ENCODE peak calls at places on chromosomes 6 and 20, in six cellular contexts. One of them, this sample, is unnamed.

GRCh38 chr6:37517411-37517812 is 17.7 kb upstream of the CCDC167 start:
- DNase-seq in IMR-90: no peak
- DNase-seq in H9: no peak
- DNase-seq in neuronal stem cell: no peak
- DNase-seq in H1: no peak
- DNase-seq in trophoblast cell: no peak
- DNase-seq in this sample: no peak

GRCh38 chr6:33546766-33547165 is 33.3 kb downstream of the BAK1 start:
- DNase-seq in IMR-90: no peak
- DNase-seq in H9: no peak
- DNase-seq in neuronal stem cell: no peak
- DNase-seq in H1: no peak
- DNase-seq in trophoblast cell: peak; percentile 88
- DNase-seq in this sample: no peak

GRCh38 chr6:38143191-38144154 is 323.9 kb downstream of the ZFAND3 start:
- DNase-seq in IMR-90: no peak
- DNase-seq in H9: no peak
- DNase-seq in neuronal stem cell: no peak
- DNase-seq in H1: no peak
- DNase-seq in trophoblast cell: no peak
- DNase-seq in this sample: no peak

GRCh38 chr20:35125753-35126152 is 21.4 kb downstream of the EDEM2 start:
- DNase-seq in IMR-90: no peak
- DNase-seq in H9: no peak
- DNase-seq in neuronal stem cell: no peak
- DNase-seq in H1: no peak
- DNase-seq in trophoblast cell: no peak
- DNase-seq in this sample: no peak

GRCh38 chr6:111551521-111552231 is 54.0 kb downstream of the TRAF3IP2 start:
- DNase-seq in IMR-90: no peak
- DNase-seq in H9: no peak
- DNase-seq in neuronal stem cell: no peak
- DNase-seq in H1: no peak
- DNase-seq in trophoblast cell: peak; percentile 54
- DNase-seq in this sample: no peak

GRCh38 chr6:89284081-89284480 is 31.0 kb downstream of the GABRR2 start:
- DNase-seq in IMR-90: no peak
- DNase-seq in H9: no peak
- DNase-seq in neuronal stem cell: no peak
- DNase-seq in H1: no peak
- DNase-seq in trophoblast cell: no peak
- DNase-seq in this sample: no peak

GRCh38 chr6:166167258-166167731 is 356 bp downstream of the TBXT start:
- DNase-seq in IMR-90: no peak
- DNase-seq in H9: peak; percentile 58
- DNase-seq in neuronal stem cell: no peak
- DNase-seq in H1: no peak
- DNase-seq in trophoblast cell: no peak
- DNase-seq in this sample: no peak

GRCh38 chr6:132298344-132298949 is 102.8 kb downstream of the MOXD1 start:
- DNase-seq in IMR-90: peak; percentile 62
- DNase-seq in H9: peak; percentile 33
- DNase-seq in neuronal stem cell: no peak
- DNase-seq in H1: no peak
- DNase-seq in trophoblast cell: peak; percentile 72
- DNase-seq in this sample: peak; percentile 56

GRCh38 chr6:53302678-53303360 is 45.9 kb downstream of the ELOVL5 start:
- DNase-seq in IMR-90: peak; percentile 82
- DNase-seq in H9: no peak
- DNase-seq in neuronal stem cell: no peak
- DNase-seq in H1: no peak
- DNase-seq in trophoblast cell: peak; percentile 53
- DNase-seq in this sample: peak; percentile 66

GRCh38 chr20:1895674-1896496 is 678 bp downstream of the SIRPA start:
- DNase-seq in IMR-90: no peak
- DNase-seq in H9: peak; percentile 43
- DNase-seq in neuronal stem cell: no peak
- DNase-seq in H1: no peak
- DNase-seq in trophoblast cell: peak; percentile 33
- DNase-seq in this sample: peak; percentile 33

GRCh38 chr6:95693108-95693507 is 115.8 kb downstream of the MANEA start:
- DNase-seq in IMR-90: no peak
- DNase-seq in H9: no peak
- DNase-seq in neuronal stem cell: peak; percentile 51
- DNase-seq in H1: no peak
- DNase-seq in trophoblast cell: peak; percentile 35
- DNase-seq in this sample: peak; percentile 4

GRCh38 chr6:125140808-125141207 is 12.8 kb upstream of the TPD52L1 start:
- DNase-seq in IMR-90: peak; percentile 64
- DNase-seq in H9: no peak
- DNase-seq in neuronal stem cell: no peak
- DNase-seq in H1: no peak
- DNase-seq in trophoblast cell: no peak
- DNase-seq in this sample: no peak

GRCh38 chr20:57856658-57857057 is 146.8 kb upstream of the PMEPA1 start:
- DNase-seq in IMR-90: no peak
- DNase-seq in H9: peak; percentile 5
- DNase-seq in neuronal stem cell: no peak
- DNase-seq in H1: no peak
- DNase-seq in trophoblast cell: no peak
- DNase-seq in this sample: no peak

GRCh38 chr6:163926642-163927041 is 512.1 kb downstream of the QKI start:
- DNase-seq in IMR-90: no peak
- DNase-seq in H9: no peak
- DNase-seq in neuronal stem cell: no peak
- DNase-seq in H1: no peak
- DNase-seq in trophoblast cell: no peak
- DNase-seq in this sample: no peak

GRCh38 chr6:148423601-148424270 is 81.1 kb downstream of the SASH1 start:
- DNase-seq in IMR-90: peak; percentile 17
- DNase-seq in H9: no peak
- DNase-seq in neuronal stem cell: no peak
- DNase-seq in H1: no peak
- DNase-seq in trophoblast cell: no peak
- DNase-seq in this sample: no peak

GRCh38 chr6:13630499-13630898 is 15.4 kb downstream of the NOL7 start:
- DNase-seq in IMR-90: no peak
- DNase-seq in H9: no peak
- DNase-seq in neuronal stem cell: no peak
- DNase-seq in H1: no peak
- DNase-seq in trophoblast cell: no peak
- DNase-seq in this sample: no peak

GRCh38 chr20:50519036-50519780 is 9.0 kb downstream of the PTPN1 start:
- DNase-seq in IMR-90: no peak
- DNase-seq in H9: no peak
- DNase-seq in neuronal stem cell: no peak
- DNase-seq in H1: no peak
- DNase-seq in trophoblast cell: peak; percentile 68
- DNase-seq in this sample: no peak

GRCh38 chr6:105608711-105609374 is 206.0 kb upstream of the PREP start:
- DNase-seq in IMR-90: peak; percentile 97
- DNase-seq in H9: no peak
- DNase-seq in neuronal stem cell: no peak
- DNase-seq in H1: no peak
- DNase-seq in trophoblast cell: peak; percentile 96
- DNase-seq in this sample: peak; percentile 99

GRCh38 chr20:39716796-39717341 is 754.7 kb downstream of the DHX35 start:
- DNase-seq in IMR-90: no peak
- DNase-seq in H9: no peak
- DNase-seq in neuronal stem cell: no peak
- DNase-seq in H1: no peak
- DNase-seq in trophoblast cell: no peak
- DNase-seq in this sample: no peak

GRCh38 chr20:23479043-23479442 is 11.9 kb upstream of the CST8 start:
- DNase-seq in IMR-90: no peak
- DNase-seq in H9: no peak
- DNase-seq in neuronal stem cell: no peak
- DNase-seq in H1: no peak
- DNase-seq in trophoblast cell: no peak
- DNase-seq in this sample: no peak

GRCh38 chr6:37531026-37531425 is 31.3 kb upstream of the CCDC167 start:
- DNase-seq in IMR-90: peak; percentile 43
- DNase-seq in H9: no peak
- DNase-seq in neuronal stem cell: no peak
- DNase-seq in H1: no peak
- DNase-seq in trophoblast cell: no peak
- DNase-seq in this sample: no peak

GRCh38 chr6:158870418-158870957 is 51.3 kb upstream of the EZR start:
- DNase-seq in IMR-90: no peak
- DNase-seq in H9: no peak
- DNase-seq in neuronal stem cell: no peak
- DNase-seq in H1: no peak
- DNase-seq in trophoblast cell: no peak
- DNase-seq in this sample: no peak
- H3K4me2 ChIP-seq in IMR-90: peak overlapping the region; percentile 63
- H3K4me2 ChIP-seq in H9: peak overlapping the region; percentile 65
- H3K4me2 ChIP-seq in neuronal stem cell: no peak overlapping the region
- H3K4me2 ChIP-seq in H1: peak overlapping the region; percentile 69
- H3K4me2 ChIP-seq in trophoblast cell: peak overlapping the region; percentile 53
- H3K4me2 ChIP-seq in this sample: no peak overlapping the region

GRCh38 chr6:67501738-67502137 is 1133.3 kb upstream of the ADGRB3 start:
- DNase-seq in IMR-90: no peak
- DNase-seq in H9: no peak
- DNase-seq in neuronal stem cell: no peak
- DNase-seq in H1: no peak
- DNase-seq in trophoblast cell: no peak
- DNase-seq in this sample: peak; percentile 30

GRCh38 chr6:67506352-67506751 is 1128.7 kb upstream of the ADGRB3 start:
- DNase-seq in IMR-90: no peak
- DNase-seq in H9: no peak
- DNase-seq in neuronal stem cell: no peak
- DNase-seq in H1: no peak
- DNase-seq in trophoblast cell: no peak
- DNase-seq in this sample: no peak
- H4K91ac ChIP-seq in IMR-90: no peak overlapping the region
- H4K91ac ChIP-seq in H9: no peak overlapping the region
- H4K91ac ChIP-seq in neuronal stem cell: no peak overlapping the region
- H4K91ac ChIP-seq in H1: no peak overlapping the region
- H4K91ac ChIP-seq in trophoblast cell: no peak overlapping the region
- H4K91ac ChIP-seq in this sample: no peak overlapping the region

GRCh38 chr6:21556968-21557721 is 36.4 kb upstream of the SOX4 start:
- DNase-seq in IMR-90: no peak
- DNase-seq in H9: no peak
- DNase-seq in neuronal stem cell: no peak
- DNase-seq in H1: no peak
- DNase-seq in trophoblast cell: no peak
- DNase-seq in this sample: no peak

GRCh38 chr6:21555197-21555596 is 38.4 kb upstream of the SOX4 start:
- DNase-seq in IMR-90: no peak
- DNase-seq in H9: no peak
- DNase-seq in neuronal stem cell: no peak
- DNase-seq in H1: no peak
- DNase-seq in trophoblast cell: no peak
- DNase-seq in this sample: no peak

GRCh38 chr6:21556506-21556905 is 37.0 kb upstream of the SOX4 start:
- DNase-seq in IMR-90: no peak
- DNase-seq in H9: no peak
- DNase-seq in neuronal stem cell: no peak
- DNase-seq in H1: no peak
- DNase-seq in trophoblast cell: no peak
- DNase-seq in this sample: no peak

GRCh38 chr6:21559238-21559637 is 34.3 kb upstream of the SOX4 start:
- DNase-seq in IMR-90: no peak
- DNase-seq in H9: no peak
- DNase-seq in neuronal stem cell: no peak
- DNase-seq in H1: no peak
- DNase-seq in trophoblast cell: no peak
- DNase-seq in this sample: no peak

GRCh38 chr6:21560249-21560648 is 33.3 kb upstream of the SOX4 start:
- DNase-seq in IMR-90: no peak
- DNase-seq in H9: no peak
- DNase-seq in neuronal stem cell: no peak
- DNase-seq in H1: no peak
- DNase-seq in trophoblast cell: no peak
- DNase-seq in this sample: no peak
- H3K4me2 ChIP-seq in IMR-90: no peak overlapping the region
- H3K4me2 ChIP-seq in H9: no peak overlapping the region
- H3K4me2 ChIP-seq in neuronal stem cell: peak overlapping the region; percentile 14
- H3K4me2 ChIP-seq in H1: no peak overlapping the region
- H3K4me2 ChIP-seq in trophoblast cell: no peak overlapping the region
- H3K4me2 ChIP-seq in this sample: no peak overlapping the region

GRCh38 chr20:63084563-63084927 is 77.8 kb upstream of the BHLHE23 start:
- DNase-seq in IMR-90: no peak
- DNase-seq in H9: no peak
- DNase-seq in neuronal stem cell: no peak
- DNase-seq in H1: no peak
- DNase-seq in trophoblast cell: no peak
- DNase-seq in this sample: no peak

GRCh38 chr20:63081831-63082230 is 75.1 kb upstream of the BHLHE23 start:
- DNase-seq in IMR-90: no peak
- DNase-seq in H9: no peak
- DNase-seq in neuronal stem cell: no peak
- DNase-seq in H1: no peak
- DNase-seq in trophoblast cell: no peak
- DNase-seq in this sample: no peak

GRCh38 chr20:63083831-63084562 is 77.2 kb upstream of the BHLHE23 start:
- DNase-seq in IMR-90: no peak
- DNase-seq in H9: no peak
- DNase-seq in neuronal stem cell: no peak
- DNase-seq in H1: no peak
- DNase-seq in trophoblast cell: no peak
- DNase-seq in this sample: no peak

GRCh38 chr20:63082308-63082938 is 75.7 kb upstream of the BHLHE23 start:
- DNase-seq in IMR-90: peak; percentile 11
- DNase-seq in H9: peak; percentile 66
- DNase-seq in neuronal stem cell: peak; percentile 61
- DNase-seq in H1: no peak
- DNase-seq in trophoblast cell: peak; percentile 66
- DNase-seq in this sample: no peak

DNA sequence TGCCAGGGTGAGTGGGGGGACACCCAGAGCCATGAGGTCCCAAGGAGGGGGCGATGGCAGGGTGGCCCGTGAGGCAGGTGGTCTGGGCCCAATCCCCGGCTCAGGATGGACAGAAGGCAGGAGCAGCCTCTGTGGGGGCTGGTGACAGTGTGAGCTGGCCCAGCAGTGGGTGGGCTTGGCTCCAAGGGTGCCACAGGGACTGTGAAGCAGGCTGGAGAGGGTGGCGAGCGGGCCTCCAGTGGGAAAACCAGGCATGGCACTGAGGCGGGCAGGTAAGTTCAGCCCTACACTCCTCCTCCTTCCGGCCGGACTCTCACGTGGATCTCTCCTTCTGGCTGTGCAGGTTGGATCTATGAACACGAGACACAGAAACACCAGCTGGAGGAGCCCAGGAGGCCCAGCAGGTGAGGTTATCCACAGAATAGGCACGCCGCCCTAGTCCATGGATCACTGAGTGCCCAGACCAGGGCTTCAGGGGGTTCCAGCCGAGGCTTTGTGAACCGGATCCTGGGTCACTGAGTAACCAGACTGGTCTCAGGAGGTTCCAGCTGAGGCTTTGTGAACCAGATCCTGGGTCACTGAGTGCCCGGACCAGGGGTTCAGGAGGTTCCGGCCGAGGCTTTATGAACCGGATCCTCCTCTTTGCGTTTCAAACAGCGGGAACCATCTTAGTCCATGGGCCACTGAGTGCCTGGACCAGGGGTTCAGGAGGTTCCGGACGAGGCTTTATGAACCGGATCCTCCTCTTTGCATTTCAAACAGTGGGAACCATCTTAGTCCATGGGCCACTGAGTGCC is 76.4 kb upstream of the BHLHE23 start:
- DNase-seq in IMR-90: no peak
- DNase-seq in H9: no peak
- DNase-seq in neuronal stem cell: no peak
- DNase-seq in H1: no peak
- DNase-seq in trophoblast cell: no peak
- DNase-seq in this sample: no peak
- H4K91ac ChIP-seq in IMR-90: no peak overlapping the region
- H4K91ac ChIP-seq in H9: no peak overlapping the region
- H4K91ac ChIP-seq in neuronal stem cell: no peak overlapping the region
- H4K91ac ChIP-seq in H1: no peak overlapping the region
- H4K91ac ChIP-seq in trophoblast cell: no peak overlapping the region
- H4K91ac ChIP-seq in this sample: no peak overlapping the region